ENCODE peak calls at places on chromosomes 3 and 15, in ten cellular contexts. T, A, V, J, S, Q, X, H, F and N are unnamed samples.

GRCh38 chr3:68957895-68958294 is 25.5 kb upstream of the TAFA4 start:
- DNase-seq in T (no peak), A (no peak), V (no peak), J (no peak), S (no peak), Q (no peak), X (no peak), H (no peak), F (no peak), N (no peak)

GRCh38 chr15:68150186-68150585 is 54.9 kb downstream of the CALML4 start:
- DNase-seq in T (no peak), A (no peak), V (no peak), J (no peak), S (no peak), Q (no peak), X (no peak), H (no peak), F (no peak), N (no peak)

GRCh38 chr3:69300296-69300695 is 85.6 kb downstream of the FRMD4B start:
- DNase-seq in T (no peak), A (no peak), V (no peak), J (no peak), S (no peak), Q (no peak), X (peak; percentile 14), H (no peak), F (no peak), N (no peak)

GRCh38 chr3:53303957-53304356 is 43.4 kb downstream of the DCP1A start:
- DNase-seq in T (no peak), A (no peak), V (no peak), J (peak; percentile 25), S (no peak), Q (no peak), X (no peak), H (no peak), F (no peak), N (peak; percentile 89)

GRCh38 chr3:137165117-137165806 is 207.5 kb downstream of the IL20RB start:
- DNase-seq in T (no peak), A (no peak), V (no peak), J (no peak), S (peak; percentile 11), Q (no peak), X (peak; percentile 76), H (no peak), F (peak; percentile 10), N (peak; percentile 24)

GRCh38 chr15:30921781-30922371 is 18.2 kb downstream of the FAN1 start:
- DNase-seq in T (no peak), A (no peak), V (no peak), J (peak; percentile 19), S (no peak), Q (peak; percentile 90), X (peak; percentile 12), H (no peak), F (no peak), N (no peak)

GRCh38 chr3:37114251-37115145 is 59.9 kb downstream of the LRRFIP2 start:
- DNase-seq in T (no peak), A (no peak), V (no peak), J (peak; percentile 82), S (no peak), Q (no peak), X (peak; percentile 58), H (no peak), F (peak; percentile 77), N (no peak)

GRCh38 chr3:122874116-122874515 is 79.2 kb downstream of the SLC49A4 start:
- DNase-seq in T (no peak), A (no peak), V (no peak), J (no peak), S (no peak), Q (no peak), X (no peak), H (no peak), F (no peak), N (no peak)

GRCh38 chr3:168977696-168978374 is 685.7 kb downstream of the MECOM start:
- DNase-seq in T (no peak), A (no peak), V (no peak), J (peak; percentile 73), S (no peak), Q (no peak), X (no peak), H (no peak), F (no peak), N (no peak)